ENCODE peak calls at places on chromosome 22, in nine cellular contexts. P is NCI-H187 treated with DMSO at 0.1 percent for 48 hours; K is H7; F is activated naive CD4-positive, alpha-beta T cell treated with Interleukin-2 at 50 U/mL for 16 hours; A is AG10803; M is ACHN; O is HTR-8/SVneo; C is Peyer's patch; T is stimulated activated CD4-positive, alpha-beta T cell treated with anti-CD3 and anti-CD28 coated beads, Interleukin-12 subunit alpha, Interleukin-12 subunit beta, amount 100 ng/mL, for 4 hours. X is an unnamed sample.

GRCh38 chr22:39325392-39325932 is 6.0 kb upstream of the RPL3 start:
- DNase-seq in P (no peak), K (no peak), F (no peak), A (no peak), M (no peak), O (no peak), C (no peak), T (no peak), X (peak)

GRCh38 chr22:37416389-37416788 is 10.9 kb downstream of the ELFN2 start:
- DNase-seq in P (no peak), K (no peak), F (no peak), A (no peak), M (no peak), O (no peak), C (no peak), T (no peak), X (no peak)

GRCh38 chr22:19385221-19385906 is 46.2 kb downstream of the HIRA start:
- DNase-seq in P (no peak), K (no peak), F (no peak), A (no peak), M (no peak), O (no peak), C (no peak), T (no peak), X (no peak)

GRCh38 chr22:30004101-30004500 is 76.2 kb upstream of the HORMAD2 start:
- DNase-seq in P (no peak), K (no peak), F (no peak), A (no peak), M (no peak), O (no peak), C (no peak), T (no peak), X (no peak)

GRCh38 chr22:46777609-46777970 is 15.1 kb downstream of the TBC1D22A start:
- DNase-seq in P (no peak), K (no peak), F (peak), A (no peak), M (no peak), O (no peak), C (peak), T (peak), X (no peak)

GRCh38 chr22:45671051-45671782 is 417 bp upstream of the ATXN10 start:
- DNase-seq in P (peak), K (peak), F (no peak), A (peak), M (no peak), O (peak), C (no peak), T (no peak), X (no peak)

GRCh38 chr22:39392341-39392948 is 7.1 kb upstream of the TAB1 start:
- DNase-seq in P (no peak), K (no peak), F (no peak), A (no peak), M (no peak), O (no peak), C (no peak), T (no peak), X (no peak)

GRCh38 chr22:45977003-45977395 is at the start of gene WNT7B:
- DNase-seq in P (no peak), K (peak), F (peak), A (no peak), M (no peak), O (no peak), C (no peak), T (no peak), X (no peak)

GRCh38 chr22:43151251-43152000 is at the start of gene TSPO:
- DNase-seq in P (no peak), K (peak), F (peak), A (peak), M (peak), O (peak), C (peak), T (peak), X (peak)

GRCh38 chr22:21865041-21865440 is 2.4 kb downstream of the MAPK1 start:
- DNase-seq in P (no peak), K (no peak), F (peak), A (peak), M (peak), O (peak), C (no peak), T (no peak), X (peak)

GRCh38 chr22:50675553-50676199 is 3.1 kb downstream of the SHANK3 start:
- DNase-seq in P (no peak), K (no peak), F (no peak), A (no peak), M (no peak), O (no peak), C (no peak), T (no peak), X (no peak)

X was measured in GM03348.